ENCODE peak calls at places on chromosomes 3 and 15, in six cellular contexts. U is HCT116, K is K562, O is HepG2, Y is GM12878, Q is H1. D is an unnamed sample.

GRCh38 chr3:10647376-10647775 is 142.0 kb upstream of the ATP2B2 start:
- DNase-seq in U (no peak), K (no peak), O (no peak), Y (no peak), Q (peak), D (no peak)

GRCh38 chr3:104832530-104832929 is 534.2 kb upstream of the ALCAM start:
- DNase-seq in U (no peak), K (no peak), O (no peak), Y (no peak), Q (no peak), D (no peak)

GRCh38 chr3:197750863-197751737 is 1.4 kb downstream of the FYTTD1 start:
- DNase-seq in U (no peak), K (no peak), O (no peak), Y (no peak), Q (no peak), D (no peak)

GRCh38 chr3:136840252-136840651 is 21.3 kb downstream of the SLC35G2 start:
- DNase-seq in U (no peak), K (no peak), O (no peak), Y (no peak), Q (no peak), D (no peak)

GRCh38 chr3:128734523-128735189 is 8.7 kb downstream of the RAB7A start:
- DNase-seq in U (no peak), K (no peak), O (no peak), Y (no peak), Q (no peak), D (no peak)

GRCh38 chr3:40930131-40930538 is 269.2 kb upstream of the CTNNB1 start:
- DNase-seq in U (no peak), K (no peak), O (peak), Y (no peak), Q (no peak), D (no peak)

GRCh38 chr15:29670945-29671307 is 151.3 kb downstream of the TJP1 start:
- DNase-seq in U (no peak), K (no peak), O (peak), Y (no peak), Q (no peak), D (no peak)

GRCh38 chr15:68375191-68375631 is 56.8 kb downstream of the ITGA11 start:
- DNase-seq in U (no peak), K (no peak), O (no peak), Y (no peak), Q (peak), D (no peak)

GRCh38 chr15:67140078-67140833 is 74.9 kb downstream of the SMAD3 start:
- DNase-seq in U (no peak), K (no peak), O (no peak), Y (no peak), Q (no peak), D (no peak)

GRCh38 chr3:141846050-141846433 is 30.4 kb upstream of the ATP1B3 start:
- DNase-seq in U (no peak), K (no peak), O (no peak), Y (no peak), Q (no peak), D (no peak)

GRCh38 chr15:89936051-89936792 is 23.5 kb upstream of the ARPIN start:
- DNase-seq in U (no peak), K (no peak), O (no peak), Y (no peak), Q (no peak), D (no peak)

GRCh38 chr3:67509471-67510075 is 144.8 kb downstream of the SUCLG2 start:
- DNase-seq in U (no peak), K (no peak), O (no peak), Y (no peak), Q (no peak), D (no peak)

GRCh38 chr3:10015476-10015904 is 10.7 kb upstream of the FANCD2 start:
- DNase-seq in U (no peak), K (no peak), O (no peak), Y (no peak), Q (no peak), D (no peak)

GRCh38 chr3:171833775-171834460 is 9.2 kb upstream of the TMEM212 start:
- DNase-seq in U (no peak), K (no peak), O (no peak), Y (no peak), Q (no peak), D (no peak)

GRCh38 chr3:22189616-22190015 is 438.6 kb upstream of the ZNF385D start:
- DNase-seq in U (no peak), K (no peak), O (no peak), Y (no peak), Q (no peak), D (no peak)

GRCh38 chr3:151107701-151108100 is 22.2 kb downstream of the MED12L start:
- DNase-seq in U (no peak), K (no peak), O (no peak), Y (no peak), Q (no peak), D (no peak)

GRCh38 chr3:172646439-172647015 is 64.3 kb downstream of the NCEH1 start:
- DNase-seq in U (no peak), K (no peak), O (no peak), Y (no peak), Q (no peak), D (no peak)

GRCh38 chr3:113339616-113340244 is 101.6 kb downstream of the CFAP44 start:
- DNase-seq in U (no peak), K (no peak), O (no peak), Y (no peak), Q (peak), D (no peak)

GRCh38 chr3:53049987-53050386 is 4.1 kb upstream of the SFMBT1 start:
- DNase-seq in U (no peak), K (no peak), O (no peak), Y (no peak), Q (peak), D (no peak)

GRCh38 chr15:30918366-30918765 is 14.7 kb downstream of the FAN1 start:
- DNase-seq in U (no peak), K (no peak), O (no peak), Y (no peak), Q (no peak), D (no peak)

GRCh38 chr3:73056365-73057150 is 4.9 kb upstream of the EBLN2 start:
- DNase-seq in U (peak), K (no peak), O (peak), Y (no peak), Q (no peak), D (no peak)

GRCh38 chr3:105108823-105109222 is 257.9 kb upstream of the ALCAM start:
- DNase-seq in U (no peak), K (no peak), O (no peak), Y (no peak), Q (no peak), D (no peak)

GRCh38 chr15:99566157-99566900 is 545 bp downstream of the MEF2A start:
- DNase-seq in U (no peak), K (peak), O (no peak), Y (no peak), Q (peak), D (no peak)

GRCh38 chr3:77411334-77411733 is 371.4 kb downstream of the ROBO2 start:
- DNase-seq in U (no peak), K (no peak), O (no peak), Y (no peak), Q (no peak), D (no peak)

GRCh38 chr3:184679056-184679502 is 32.8 kb downstream of the MAGEF1 start:
- DNase-seq in U (no peak), K (no peak), O (no peak), Y (no peak), Q (peak), D (no peak)

GRCh38 chr3:126112531-126113237 is 28.8 kb upstream of the SLC41A3 start:
- DNase-seq in U (no peak), K (no peak), O (no peak), Y (no peak), Q (peak), D (no peak)
- TF ChIP-seq ZNF274 in U (no peak), K (no peak), O (no peak), Y (no peak), Q (no peak), D (no peak)

DNA sequence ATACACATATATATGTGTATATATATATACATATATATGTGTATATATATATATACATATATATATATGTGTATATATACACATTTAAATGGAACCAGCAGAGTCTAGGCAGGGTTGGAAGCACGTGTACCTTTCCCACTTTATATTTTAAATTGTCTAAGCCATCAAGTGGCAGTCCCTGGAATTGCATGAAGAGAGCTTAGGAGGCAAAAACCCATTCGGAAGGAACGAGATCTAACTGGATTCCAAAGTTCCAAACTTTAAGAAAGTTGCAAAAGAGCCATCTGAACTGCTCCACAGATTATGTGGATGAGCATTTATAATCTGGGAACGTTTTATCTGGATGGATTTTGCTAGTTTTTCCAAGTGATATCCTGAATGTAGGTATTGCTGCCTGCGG is 186.5 kb downstream of the FOXP1 start:
- DNase-seq in U (peak), K (peak), O (peak), Y (no peak), Q (no peak), D (peak)
- TF ChIP-seq ZNF274 in U (no peak), K (no peak), O (no peak), Y (no peak), Q (no peak), D (no peak)

DNA sequence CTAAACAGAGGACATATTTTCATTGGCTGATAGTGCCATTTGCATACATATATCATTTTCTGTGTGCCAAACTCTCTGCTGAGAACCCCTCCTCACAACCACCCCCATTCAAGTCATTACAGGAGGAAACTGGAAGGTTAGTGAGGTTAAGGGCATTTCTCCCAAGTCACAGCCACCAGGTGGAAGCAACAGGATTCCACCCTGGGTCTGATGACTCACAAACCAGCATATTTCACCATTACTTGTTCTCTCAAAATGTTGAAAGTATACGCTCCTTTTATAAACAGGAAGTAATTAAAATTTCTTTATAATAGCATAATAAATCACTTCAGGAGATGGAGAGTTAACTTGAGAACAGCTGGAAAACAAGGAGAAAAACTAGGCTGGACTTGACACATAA is 398.6 kb upstream of the WNT5A start:
- DNase-seq in U (no peak), K (no peak), O (no peak), Y (no peak), Q (no peak), D (no peak)
- TF ChIP-seq ZNF274 in U (no peak), K (no peak), O (no peak), Y (no peak), Q (no peak), D (no peak)

GRCh38 chr3:5058463-5058862 is 63.6 kb upstream of the ARL8B start:
- DNase-seq in U (no peak), K (no peak), O (no peak), Y (no peak), Q (no peak), D (no peak)
- TF ChIP-seq ZNF274 in U (no peak), K (no peak), O (no peak), Y (no peak), Q (no peak), D (no peak)

DNA sequence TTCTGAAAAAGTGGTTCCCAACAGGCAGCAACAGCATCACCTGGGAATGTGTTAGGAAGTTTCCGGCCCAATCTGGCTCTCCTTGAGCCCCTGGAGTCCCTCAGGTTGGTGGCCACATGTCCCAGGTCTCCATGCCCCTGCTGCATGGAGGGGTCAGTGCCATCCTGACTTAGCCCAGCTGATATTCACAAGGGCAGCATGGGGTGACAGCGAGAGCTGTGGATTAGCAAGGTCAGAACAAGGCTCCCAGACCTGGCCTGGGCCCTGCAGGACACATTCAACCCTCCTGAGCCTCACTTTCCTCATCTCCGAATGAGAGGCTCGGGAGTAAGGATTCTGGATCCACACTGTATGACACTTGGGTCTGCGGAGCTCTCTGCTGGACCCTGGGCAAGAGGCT is 243.8 kb upstream of the TLE3 start:
- DNase-seq in U (no peak), K (no peak), O (no peak), Y (no peak), Q (peak), D (no peak)
- TF ChIP-seq ZNF274 in U (no peak), K (no peak), O (no peak), Y (no peak), Q (no peak), D (no peak)

DNA sequence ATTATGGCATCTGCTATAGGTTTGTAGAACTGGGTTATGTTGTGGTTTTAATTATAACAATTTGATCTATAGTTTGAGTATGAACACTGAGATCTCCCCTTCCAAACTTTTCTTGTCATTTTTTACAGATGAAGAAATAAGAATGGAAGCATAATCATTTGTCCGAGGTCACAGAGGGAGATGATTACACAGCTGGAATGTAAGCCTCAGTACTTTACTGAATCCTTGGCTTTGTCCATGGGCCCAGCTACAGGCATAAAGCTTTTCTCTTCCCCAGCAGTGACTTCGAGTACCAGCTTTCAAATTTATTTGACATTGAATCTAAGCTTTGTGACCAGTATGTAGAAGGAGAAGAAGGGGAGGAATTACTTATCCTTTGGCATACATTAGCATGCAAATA is 80.8 kb upstream of the DCBLD2 start:
- DNase-seq in U (no peak), K (no peak), O (no peak), Y (no peak), Q (no peak), D (no peak)
- TF ChIP-seq ZNF274 in U (no peak), K (no peak), O (no peak), Y (no peak), Q (no peak), D (no peak)

GRCh38 chr15:70495988-70496387 is 267.4 kb downstream of the UACA start:
- DNase-seq in U (no peak), K (no peak), O (no peak), Y (no peak), Q (no peak), D (no peak)

GRCh38 chr15:70493787-70494514 is 269.4 kb downstream of the UACA start:
- DNase-seq in U (no peak), K (no peak), O (peak), Y (no peak), Q (no peak), D (no peak)

GRCh38 chr15:70493376-70493775 is 270.0 kb downstream of the UACA start:
- DNase-seq in U (no peak), K (no peak), O (no peak), Y (no peak), Q (no peak), D (no peak)

GRCh38 chr15:70494529-70494860 is 268.9 kb downstream of the UACA start:
- DNase-seq in U (no peak), K (no peak), O (no peak), Y (no peak), Q (no peak), D (no peak)

GRCh38 chr15:70494861-70495571 is 268.3 kb downstream of the UACA start:
- DNase-seq in U (no peak), K (no peak), O (peak), Y (no peak), Q (no peak), D (no peak)
- TF ChIP-seq ZNF274 in U (no peak), K (no peak), O (no peak), Y (no peak), Q (no peak), D (no peak)

GRCh38 chr3:159765860-159766294 is 222.8 kb upstream of the IL12A start:
- DNase-seq in U (no peak), K (no peak), O (no peak), Y (no peak), Q (no peak), D (no peak)
- TF ChIP-seq ZNF274 in U (no peak), K (no peak), O (no peak), Y (no peak), Q (no peak), D (no peak)

DNA sequence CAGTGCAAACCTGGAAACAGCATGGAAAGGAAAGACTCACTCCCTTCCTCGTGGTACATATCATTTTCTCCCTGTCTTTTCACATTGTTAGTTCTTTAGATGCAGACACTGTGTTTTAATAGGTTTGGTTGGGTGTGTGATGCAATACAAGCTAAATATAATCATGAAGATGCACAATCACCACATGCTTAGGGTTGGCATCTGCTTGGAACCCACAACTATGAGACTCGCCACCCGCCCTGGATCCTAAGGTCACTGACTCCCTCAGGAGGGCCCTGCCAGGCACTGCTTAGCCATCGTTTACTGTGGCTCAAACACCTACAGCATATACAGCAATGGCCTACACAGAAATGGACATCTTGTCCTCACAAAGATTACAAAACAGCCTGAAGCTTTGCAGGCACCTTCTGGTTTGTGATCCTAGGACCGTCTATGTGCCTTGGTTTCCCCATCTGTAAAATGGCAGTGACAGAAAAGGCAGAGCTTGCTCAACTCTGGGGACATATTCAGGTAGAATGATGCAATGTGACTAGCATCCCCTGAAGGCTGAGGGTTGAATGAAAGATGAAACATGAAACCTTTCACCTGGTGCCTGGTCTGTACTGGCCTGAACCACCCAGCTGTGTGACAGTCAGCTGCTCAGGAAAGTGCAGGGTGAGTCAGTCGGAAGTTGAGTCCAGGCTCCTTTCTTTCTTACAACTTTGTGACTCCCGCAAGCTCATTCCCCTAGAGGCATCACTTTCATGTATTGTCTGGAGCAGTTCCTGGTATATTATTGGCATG is 123.6 kb upstream of the PFN2 start:
- DNase-seq in U (peak), K (no peak), O (no peak), Y (no peak), Q (no peak), D (no peak)
- TF ChIP-seq ZNF274 in U (no peak), K (no peak), O (no peak), Y (no peak), Q (no peak), D (no peak)

DNA sequence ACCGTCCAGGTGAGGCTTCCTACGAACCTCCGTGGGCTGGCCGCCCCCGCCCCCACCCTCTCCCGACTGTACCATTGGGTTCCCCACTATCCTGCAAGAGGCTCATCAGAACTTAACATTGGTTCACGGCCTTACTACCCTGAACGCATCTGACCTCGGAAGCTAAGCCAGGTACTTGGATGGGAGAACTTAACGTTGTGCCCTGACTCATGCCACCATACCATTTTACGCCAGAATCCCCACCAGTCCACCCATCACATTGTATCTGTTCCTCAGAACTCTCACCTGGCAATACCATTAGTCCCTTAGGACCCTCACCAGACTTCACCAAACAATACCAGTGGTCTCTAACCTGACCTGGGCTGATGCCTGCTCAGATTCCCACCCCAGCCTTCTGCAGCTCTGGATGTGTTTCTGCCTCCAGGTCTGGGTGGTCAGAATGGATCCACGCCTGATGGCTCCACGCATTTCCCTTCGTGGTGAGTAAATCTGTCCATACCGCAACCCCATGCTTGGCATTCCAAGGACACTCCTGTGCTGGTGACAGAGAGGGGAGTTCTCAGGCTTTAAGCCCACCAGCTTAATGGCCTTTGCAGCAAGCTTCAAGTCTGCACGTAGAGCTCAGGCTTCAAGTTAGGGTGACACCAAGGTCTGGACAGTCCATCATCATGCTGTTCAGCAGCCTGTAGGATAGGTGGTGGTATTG is 562 bp downstream of the TCTA start:
- DNase-seq in U (no peak), K (no peak), O (no peak), Y (no peak), Q (no peak), D (no peak)
- TF ChIP-seq ZNF274 in U (no peak), K (no peak), O (peak), Y (no peak), Q (no peak), D (no peak)

D was measured in NT2/D1.